ENCODE peak calls at places on chromosome 20, in six cellular contexts. M is sigmoid colon, X is transverse colon, I is stomach, Z is prostate gland, G is suprapubic skin. B is an unnamed sample.

GRCh38 chr20:58649288-58650180 is 1.5 kb upstream of the STX16 start:
- DNase-seq in M (peak; percentile 60), X (peak; percentile 28), I (peak; percentile 34), Z (no peak), G (peak; percentile 78), B (peak; percentile 89)

GRCh38 chr20:31835977-31836852 is 9.2 kb downstream of the FOXS1 start:
- DNase-seq in M (peak; percentile 83), X (peak; percentile 71), I (peak; percentile 65), Z (no peak), G (no peak), B (no peak)

GRCh38 chr20:3390759-3391500 is 16.5 kb downstream of the DNAAF9 start:
- DNase-seq in M (no peak), X (no peak), I (no peak), Z (no peak), G (no peak), B (no peak)

GRCh38 chr20:60913298-60913697 is 338.8 kb upstream of the CDH4 start:
- DNase-seq in M (no peak), X (no peak), I (no peak), Z (no peak), G (no peak), B (no peak)

GRCh38 chr20:5696011-5696559 is 54.1 kb upstream of the SHLD1 start:
- DNase-seq in M (no peak), X (no peak), I (peak; percentile 28), Z (no peak), G (no peak), B (no peak)

GRCh38 chr20:24673678-24674570 is 204.5 kb downstream of the SYNDIG1 start:
- DNase-seq in M (peak; percentile 26), X (no peak), I (no peak), Z (no peak), G (peak; percentile 38), B (peak; percentile 48)

GRCh38 chr20:40468759-40469158 is 220.3 kb downstream of the MAFB start:
- DNase-seq in M (no peak), X (no peak), I (no peak), Z (peak; percentile 35), G (no peak), B (no peak)

GRCh38 chr20:48784273-48784641 is 43.5 kb downstream of the PREX1 start:
- DNase-seq in M (no peak), X (no peak), I (no peak), Z (no peak), G (no peak), B (no peak)

GRCh38 chr20:1255675-1256074 is 10.4 kb upstream of the SNPH start:
- DNase-seq in M (no peak), X (no peak), I (no peak), Z (no peak), G (no peak), B (no peak)

GRCh38 chr20:17873410-17874270 is 95.0 kb downstream of the SNX5 start:
- DNase-seq in M (peak; percentile 97), X (peak; percentile 91), I (peak; percentile 94), Z (peak; percentile 92), G (peak; percentile 96), B (peak; percentile 79)

GRCh38 chr20:46025376-46025783 is 3.6 kb upstream of the SLC12A5 start:
- DNase-seq in M (no peak), X (no peak), I (no peak), Z (no peak), G (no peak), B (no peak)

GRCh38 chr20:62121776-62122658 is at the start of gene LSM14B:
- DNase-seq in M (peak; percentile 98), X (peak; percentile 97), I (peak; percentile 98), Z (peak; percentile 96), G (peak; percentile 96), B (peak; percentile 99)

GRCh38 chr20:59013959-59014608 is 5.1 kb upstream of the TUBB1 start:
- DNase-seq in M (peak; percentile 33), X (no peak), I (no peak), Z (no peak), G (no peak), B (peak; percentile 65)

GRCh38 chr20:58150772-58151171 is 77.7 kb downstream of the ANKRD60 start:
- DNase-seq in M (no peak), X (peak; percentile 63), I (no peak), Z (peak; percentile 65), G (no peak), B (no peak)

GRCh38 chr20:24873015-24873620 is 76.0 kb upstream of the CST7 start:
- DNase-seq in M (peak; percentile 47), X (no peak), I (no peak), Z (no peak), G (no peak), B (no peak)

GRCh38 chr20:53773792-53774371 is 180.2 kb upstream of the ZNF217 start:
- DNase-seq in M (no peak), X (no peak), I (no peak), Z (no peak), G (no peak), B (no peak)

GRCh38 chr20:23937303-23938117 is 51.1 kb downstream of the GGTLC1 start:
- DNase-seq in M (no peak), X (peak; percentile 30), I (peak; percentile 54), Z (peak; percentile 69), G (no peak), B (peak; percentile 77)

GRCh38 chr20:50514035-50514337 is 3.8 kb downstream of the PTPN1 start:
- DNase-seq in M (no peak), X (no peak), I (no peak), Z (no peak), G (no peak), B (no peak)

GRCh38 chr20:50513169-50514034 is 3.2 kb downstream of the PTPN1 start:
- DNase-seq in M (no peak), X (no peak), I (no peak), Z (no peak), G (no peak), B (no peak)

GRCh38 chr20:50515471-50516106 is 5.4 kb downstream of the PTPN1 start:
- DNase-seq in M (no peak), X (no peak), I (no peak), Z (no peak), G (no peak), B (no peak)

GRCh38 chr20:50516180-50516934 is 6.2 kb downstream of the PTPN1 start:
- DNase-seq in M (no peak), X (no peak), I (no peak), Z (no peak), G (no peak), B (no peak)

DNA sequence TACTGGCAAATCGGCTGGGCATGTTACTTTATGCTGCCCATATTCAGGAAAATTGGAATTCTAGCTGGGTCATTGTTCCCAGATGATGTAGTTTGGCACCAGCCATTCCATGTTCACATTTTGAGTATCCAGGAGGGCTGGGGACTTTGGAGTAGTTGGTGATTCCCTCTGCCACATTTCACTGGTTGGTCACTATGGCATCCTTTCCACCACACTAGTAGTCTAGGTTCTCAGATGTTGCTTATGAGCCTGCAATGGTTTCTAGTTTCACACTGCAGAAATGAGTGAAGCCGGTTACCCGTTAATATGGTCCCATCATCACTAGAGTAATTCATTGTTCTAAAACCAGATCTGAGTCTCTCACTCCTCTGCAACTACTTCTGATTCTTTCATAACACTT is 4.6 kb downstream of the PTPN1 start:
- DNase-seq in M (no peak), X (no peak), I (no peak), Z (no peak), G (no peak), B (no peak)
- TF ChIP-seq POLR2AphosphoS5 in M (no peak), X (no peak), I (no peak), Z (no peak), G (no peak), B (no peak)

GRCh38 chr20:51412333-51412761 is 130.2 kb downstream of the NFATC2 start:
- DNase-seq in M (peak; percentile 76), X (no peak), I (no peak), Z (no peak), G (no peak), B (no peak)

GRCh38 chr20:51413753-51414323 is 128.7 kb downstream of the NFATC2 start:
- DNase-seq in M (no peak), X (no peak), I (no peak), Z (no peak), G (no peak), B (no peak)

GRCh38 chr20:51411867-51412266 is 130.7 kb downstream of the NFATC2 start:
- DNase-seq in M (no peak), X (no peak), I (no peak), Z (no peak), G (no peak), B (no peak)

GRCh38 chr20:51410586-51411325 is 131.8 kb downstream of the NFATC2 start:
- DNase-seq in M (no peak), X (no peak), I (no peak), Z (no peak), G (no peak), B (no peak)

GRCh38 chr20:51412991-51413471 is 129.5 kb downstream of the NFATC2 start:
- DNase-seq in M (no peak), X (no peak), I (no peak), Z (no peak), G (no peak), B (no peak)
- H3K4me3 ChIP-seq in M (no peak overlapping the region), X (no peak overlapping the region), I (no peak overlapping the region), Z (no peak overlapping the region), G (no peak overlapping the region), B (no peak overlapping the region)

GRCh38 chr20:19937651-19938420 is 79.3 kb upstream of the NAA20 start:
- DNase-seq in M (no peak), X (no peak), I (no peak), Z (no peak), G (no peak), B (no peak)

GRCh38 chr20:19932170-19932667 is 84.9 kb upstream of the NAA20 start:
- DNase-seq in M (peak; percentile 84), X (no peak), I (no peak), Z (no peak), G (no peak), B (no peak)

GRCh38 chr20:19935842-19936241 is 81.3 kb upstream of the NAA20 start:
- DNase-seq in M (no peak), X (peak; percentile 75), I (peak; percentile 67), Z (peak; percentile 93), G (no peak), B (no peak)

GRCh38 chr20:19936801-19937583 is 80.2 kb upstream of the NAA20 start:
- DNase-seq in M (no peak), X (no peak), I (no peak), Z (no peak), G (no peak), B (peak; percentile 89)

DNA sequence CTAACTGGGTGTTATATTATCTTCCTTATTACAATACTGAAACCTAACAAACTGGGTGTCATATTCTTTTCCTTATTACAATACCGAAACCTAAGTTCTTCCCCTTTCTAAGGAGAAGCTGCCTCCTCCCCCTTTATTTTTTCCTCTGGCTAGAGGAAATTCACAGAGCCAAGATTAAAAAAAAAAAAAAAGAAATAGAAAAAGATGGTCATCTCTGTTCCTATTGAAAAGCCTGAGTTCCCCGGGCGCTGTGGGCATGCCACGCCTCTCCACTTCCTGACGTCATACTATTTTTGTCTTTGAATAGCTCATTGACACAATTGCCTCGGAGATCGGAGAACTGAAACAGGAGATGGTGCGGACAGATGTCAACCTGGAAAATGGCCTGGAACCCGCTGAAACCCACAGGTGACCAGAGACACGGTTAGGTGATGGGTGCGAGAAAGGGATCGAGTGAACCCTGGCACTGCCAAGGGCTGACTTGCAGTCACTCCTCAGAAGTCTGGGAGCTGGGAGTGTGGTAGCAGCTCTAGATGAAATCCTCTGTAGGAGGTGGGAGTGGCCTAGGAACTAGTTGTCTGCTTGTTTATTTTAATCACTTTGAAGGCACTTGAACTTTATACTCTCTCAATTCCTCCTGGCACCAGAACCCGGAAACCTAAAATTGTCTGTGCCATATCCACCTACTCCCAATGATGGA is 82.2 kb upstream of the NAA20 start:
- DNase-seq in M (peak; percentile 79), X (peak; percentile 75), I (peak; percentile 42), Z (peak; percentile 63), G (no peak), B (no peak)
- TF ChIP-seq POLR2A in M (peak; percentile 16), X (peak; percentile 71), I (no peak), Z (peak; percentile 49), G (no peak), B (no peak)

GRCh38 chr20:47576516-47577033 is 74.9 kb downstream of the NCOA3 start:
- DNase-seq in M (peak; percentile 78), X (peak; percentile 57), I (peak; percentile 55), Z (peak; percentile 46), G (no peak), B (no peak)
- TF ChIP-seq POLR2AphosphoS5 in M (peak; percentile 70), X (peak; percentile 58), I (peak; percentile 74), Z (peak; percentile 76), G (no peak), B (peak; percentile 23)

B was measured in spleen.